ENCODE peak calls at places on chromosomes 6 and 20, in five cellular contexts. L is HepG2, E is H1, M is GM12878, O is K562. V is an unnamed sample.

GRCh38 chr6:111280445-111280844 is 193.1 kb downstream of the SLC16A10 start:
- DNase-seq in L (no peak), E (no peak), M (no peak), O (no peak), V (no peak)

GRCh38 chr6:154538664-154539235 is 28.3 kb upstream of the CNKSR3 start:
- DNase-seq in L (no peak), E (no peak), M (no peak), O (no peak), V (no peak)

GRCh38 chr6:37049990-37050853 is 44.8 kb downstream of the FGD2 start:
- DNase-seq in L (no peak), E (no peak), M (no peak), O (peak), V (no peak)

GRCh38 chr6:20699402-20699801 is 165.1 kb downstream of the CDKAL1 start:
- DNase-seq in L (no peak), E (no peak), M (no peak), O (no peak), V (no peak)

GRCh38 chr6:68333444-68333843 is 301.6 kb upstream of the ADGRB3 start:
- DNase-seq in L (no peak), E (no peak), M (no peak), O (no peak), V (no peak)

GRCh38 chr20:63534427-63534830 is 2.7 kb downstream of the PTK6 start:
- DNase-seq in L (no peak), E (no peak), M (no peak), O (no peak), V (no peak)

GRCh38 chr6:160259143-160259425 is 463 bp upstream of the SLC22A2 start:
- DNase-seq in L (no peak), E (no peak), M (no peak), O (no peak), V (no peak)

GRCh38 chr6:24864345-24864744 is 65.6 kb upstream of the ARMH2 start:
- DNase-seq in L (no peak), E (no peak), M (no peak), O (no peak), V (no peak)

GRCh38 chr6:7996538-7997225 is 67.5 kb downstream of the BLOC1S5 start:
- DNase-seq in L (peak), E (no peak), M (no peak), O (peak), V (no peak)
- TF ChIP-seq POLR2A in L (no peak), E (no peak), M (no peak), O (no peak), V (no peak)

DNA sequence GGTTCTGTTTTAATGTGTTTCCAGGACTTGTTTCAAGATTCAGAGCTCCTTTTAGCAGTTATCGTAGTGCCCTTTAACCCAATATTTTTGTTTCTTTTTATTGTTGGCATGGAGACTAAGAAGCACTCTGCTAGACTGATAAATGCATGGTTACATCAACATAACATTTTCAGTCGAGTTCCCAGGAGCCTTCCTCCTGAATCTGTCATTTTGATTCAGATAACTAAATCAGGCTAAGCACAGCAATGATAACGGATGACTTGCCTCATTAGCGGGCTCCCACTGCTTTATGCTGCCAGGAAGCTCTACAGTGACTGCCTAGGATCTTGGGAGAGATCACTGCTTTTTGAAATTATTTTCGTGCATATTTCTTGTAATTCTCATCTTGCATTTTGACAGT is 772.8 kb upstream of the GJE1 start:
- DNase-seq in L (no peak), E (no peak), M (no peak), O (no peak), V (no peak)
- TF ChIP-seq SIN3A in L (no peak), E (no peak), M (no peak), O (no peak), V (no peak)

GRCh38 chr6:73455865-73456629 is 4.0 kb upstream of the CGAS start:
- DNase-seq in L (peak), E (no peak), M (no peak), O (peak), V (no peak)

GRCh38 chr6:73460044-73460443 is 1.5 kb upstream of the MTO1 start:
- DNase-seq in L (no peak), E (no peak), M (no peak), O (no peak), V (no peak)

DNA sequence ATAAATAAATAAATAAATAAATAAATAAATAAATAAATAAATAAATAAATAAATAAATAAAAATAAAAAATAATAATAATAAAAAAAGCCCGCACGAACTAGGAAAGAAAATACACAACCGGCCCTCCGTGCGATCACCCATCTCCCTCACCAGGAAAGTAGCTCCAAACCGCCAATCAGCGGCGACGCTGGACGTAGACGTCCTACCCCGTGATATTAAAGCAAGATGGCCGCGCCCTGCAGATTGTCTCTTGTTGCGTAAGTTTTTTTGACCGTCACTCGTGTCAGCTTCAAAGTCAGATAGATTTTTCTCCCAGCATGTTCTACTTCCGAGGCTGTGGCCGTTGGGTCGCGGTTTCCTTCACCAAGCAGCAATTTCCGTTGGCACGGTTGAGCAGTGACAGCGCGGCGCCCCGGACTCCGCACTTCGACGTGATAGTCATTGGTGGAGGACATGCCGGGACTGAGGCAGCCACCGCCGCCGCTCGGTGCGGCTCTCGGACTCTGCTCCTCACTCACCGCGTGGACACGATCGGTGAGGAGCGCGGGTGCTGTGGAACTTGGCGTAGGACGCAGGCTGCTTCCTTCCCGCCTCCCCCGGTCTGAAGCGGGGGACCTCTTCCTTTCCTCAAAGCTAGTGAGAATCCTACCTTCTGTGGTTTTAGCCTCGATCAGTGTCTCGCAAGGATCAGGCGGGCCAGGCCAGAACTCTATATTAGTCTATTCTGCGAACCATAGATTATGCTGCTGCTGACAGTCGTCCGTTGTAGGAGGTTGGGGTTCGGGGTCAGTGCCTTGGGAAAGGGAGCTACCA is at the start of gene MTO1:
- DNase-seq in L (peak), E (no peak), M (no peak), O (peak), V (peak)
- TF ChIP-seq POLR2A in L (peak), E (peak), M (peak), O (peak), V (peak)

GRCh38 chr6:149899926-149900619 is 2.2 kb upstream of the RAET1E start:
- DNase-seq in L (no peak), E (no peak), M (no peak), O (no peak), V (no peak)

GRCh38 chr6:149903938-149904611 is 6.2 kb upstream of the RAET1E start:
- DNase-seq in L (no peak), E (no peak), M (no peak), O (no peak), V (no peak)

GRCh38 chr6:149899486-149899885 is 1.6 kb upstream of the RAET1E start:
- DNase-seq in L (no peak), E (no peak), M (no peak), O (no peak), V (no peak)

GRCh38 chr6:149900620-149901443 is 2.9 kb upstream of the RAET1E start:
- DNase-seq in L (no peak), E (no peak), M (no peak), O (no peak), V (no peak)

GRCh38 chr6:149901444-149902140 is 3.7 kb upstream of the RAET1E start:
- DNase-seq in L (no peak), E (no peak), M (no peak), O (no peak), V (no peak)
- TF ChIP-seq SIN3A in L (no peak), E (no peak), M (no peak), O (no peak), V (no peak)

DNA sequence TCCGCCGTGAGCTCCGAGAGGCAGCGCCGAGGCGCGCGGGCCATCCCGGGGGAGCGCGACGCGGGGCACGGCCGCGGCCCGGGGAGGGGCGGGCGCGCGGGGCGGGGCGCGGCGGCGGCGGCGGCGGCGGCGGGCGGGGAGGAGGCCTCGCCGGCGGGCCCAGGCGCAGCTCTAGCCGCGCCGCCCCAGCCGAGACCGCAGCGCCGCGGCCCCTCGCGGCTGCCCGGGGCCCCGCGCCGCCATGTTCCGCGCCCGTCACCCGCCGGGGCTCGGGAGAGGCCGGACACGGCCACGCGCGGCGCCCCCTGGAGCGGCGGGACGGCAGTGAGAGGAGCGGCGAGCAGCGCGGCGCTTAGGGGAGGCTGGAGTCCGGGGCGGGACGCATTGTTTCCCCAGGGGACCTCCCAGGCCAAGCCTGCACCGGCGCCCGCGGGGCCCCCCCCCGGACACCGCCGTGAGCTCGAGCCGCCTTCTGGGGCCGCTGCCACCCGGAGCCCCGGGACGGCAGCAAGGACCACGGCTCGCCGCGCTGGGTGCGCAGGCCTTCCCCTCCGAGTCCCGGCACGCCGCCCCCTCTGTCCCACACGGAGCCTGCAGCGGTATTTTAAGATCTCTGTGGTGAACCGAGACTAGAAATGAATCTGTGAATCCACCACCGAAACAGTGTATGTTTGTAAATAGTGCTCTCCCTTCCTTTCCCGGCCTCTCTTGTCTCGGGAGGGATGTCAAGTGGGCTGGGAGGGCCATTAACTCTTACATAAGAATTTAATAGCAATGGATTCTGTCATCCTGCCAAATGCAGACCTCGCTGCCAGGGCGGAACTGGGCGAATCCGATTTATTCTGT is at the start of gene KIF13A:
- DNase-seq in L (peak), E (no peak), M (no peak), O (peak), V (no peak)
- TF ChIP-seq POLR2A in L (peak), E (peak), M (peak), O (peak), V (peak)

GRCh38 chr6:48036316-48036715 is 74.7 kb downstream of the PTCHD4 start:
- DNase-seq in L (peak), E (no peak), M (no peak), O (no peak), V (no peak)
- TF ChIP-seq SIN3A in L (no peak), E (no peak), M (no peak), O (no peak), V (no peak)

DNA sequence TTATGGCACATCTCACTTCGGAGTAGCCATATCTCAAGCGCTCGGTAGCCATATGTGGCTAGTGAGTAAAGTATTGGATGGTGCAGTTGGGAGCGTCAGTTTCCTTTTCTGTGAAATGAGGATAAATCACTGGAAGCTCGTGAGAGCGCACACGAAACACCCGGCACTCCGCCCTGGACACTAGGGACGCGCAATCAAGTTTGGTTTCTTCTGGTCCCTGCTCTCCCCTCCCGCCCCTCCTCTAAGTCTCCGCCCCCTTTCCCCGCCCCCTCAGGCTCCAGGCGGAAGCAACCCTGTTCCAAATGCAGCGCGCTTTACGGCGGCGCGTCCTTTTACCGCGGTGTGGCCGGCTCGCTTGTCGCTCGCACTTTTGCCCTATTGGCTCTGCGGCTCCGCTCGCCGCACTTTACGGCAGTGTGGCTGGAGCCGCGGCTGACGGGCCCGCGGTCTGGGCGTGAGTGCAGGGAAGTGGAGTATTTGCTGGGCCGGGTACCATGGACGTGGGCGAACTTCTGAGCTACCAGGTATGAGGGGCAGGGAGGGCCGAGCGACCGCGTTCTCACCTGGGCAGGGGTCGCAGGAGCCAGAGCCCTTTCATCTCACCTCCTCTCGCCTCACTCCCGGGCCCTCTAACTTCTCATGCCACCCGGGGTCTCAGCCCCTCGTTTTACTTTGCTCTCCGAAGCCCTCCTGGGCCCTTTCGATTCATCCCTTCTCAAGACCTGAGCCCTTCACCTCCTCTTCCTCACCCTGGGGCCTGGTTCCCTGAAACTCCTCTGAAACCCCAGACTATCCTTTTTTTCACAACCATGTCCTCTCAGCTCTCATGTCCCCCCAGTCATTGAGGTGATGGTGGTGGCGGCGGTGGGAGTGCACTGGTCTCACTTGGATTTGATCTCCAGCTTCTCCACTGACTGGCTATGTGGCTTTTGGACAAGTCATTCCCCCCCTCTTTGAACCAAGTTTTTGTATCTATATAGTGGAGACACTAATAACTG is at the start of gene CTNNBL1:
- DNase-seq in L (peak), E (peak), M (peak), O (peak), V (peak)
- TF ChIP-seq POLR2A in L (peak), E (peak), M (peak), O (peak), V (peak)

V was measured in HCT116.